ENCODE peak calls at places on chromosomes 13 and 19, in ten cellular contexts. T is GM12878; Y is stimulated activated CD4-positive, alpha-beta T cell treated with anti-CD3 and anti-CD28 coated beads, Interleukin-4, amount 100 ng/mL, for 4 hours; X is fibroblast of mammary gland; E is amniotic stem cell; R is activated T-helper 1 cell treated with Interleukin-2 at 50 U/mL for 16 hours; I is GF-D8; F is aorta; O is stimulated activated CD8-positive, alpha-beta memory T cell treated with anti-CD3 and anti-CD28 coated beads, Interleukin-4, amount 100 ng/mL, for 4 hours; J is HEK293T. H is an unnamed sample.

GRCh38 chr19:17292301-17293074 is 10.7 kb downstream of the ABHD8 start:
- DNase-seq in X (peak; percentile 91), J (peak; percentile 94), Y (peak; percentile 75), T (peak; percentile 46), E (peak; percentile 53), O (no peak), F (peak; percentile 90), R (peak; percentile 63), I (peak; percentile 49), H (peak; percentile 77)

GRCh38 chr19:3266792-3267469 is 42.5 kb downstream of the CELF5 start:
- DNase-seq in F (no peak), O (no peak), T (no peak), J (peak; percentile 33), Y (no peak), X (no peak), I (no peak), R (no peak), E (no peak), H (no peak)

GRCh38 chr13:112141643-112142400 is 74.9 kb downstream of the SOX1 start:
- DNase-seq in X (no peak), R (no peak), E (no peak), O (no peak), I (no peak), Y (no peak), J (no peak), T (no peak), F (no peak), H (no peak)

GRCh38 chr19:38452430-38453366 is 19.2 kb downstream of the RYR1 start:
- DNase-seq in E (no peak), F (no peak), I (no peak), T (no peak), O (no peak), X (no peak), Y (no peak), J (peak; percentile 96), R (no peak), H (no peak)

GRCh38 chr13:48318714-48319457 is 15.3 kb downstream of the RB1 start:
- DNase-seq in E (no peak), R (no peak), J (no peak), I (no peak), F (no peak), Y (no peak), O (no peak), T (no peak), X (peak; percentile 17), H (peak; percentile 60)

GRCh38 chr13:53605306-53605705 is 576.7 kb downstream of the OLFM4 start:
- DNase-seq in Y (no peak), R (no peak), T (no peak), F (no peak), X (no peak), E (no peak), I (no peak), J (no peak), O (no peak), H (no peak)

GRCh38 chr19:4557971-4558941 is 1.2 kb downstream of the SEMA6B start:
- DNase-seq in J (peak; percentile 66), E (no peak), X (no peak), F (no peak), Y (no peak), T (no peak), R (no peak), I (no peak), O (no peak), H (no peak)

GRCh38 chr19:29573486-29573885 is 32.6 kb upstream of the POP4 start:
- DNase-seq in J (no peak), Y (no peak), F (no peak), O (no peak), I (no peak), E (no peak), R (no peak), T (no peak), X (no peak), H (no peak)

GRCh38 chr13:25489238-25489637 is 117.5 kb downstream of the ATP8A2 start:
- DNase-seq in I (no peak), O (no peak), Y (no peak), X (no peak), F (no peak), R (no peak), T (no peak), E (no peak), J (no peak), H (no peak)

GRCh38 chr13:38202730-38203129 is 146.9 kb upstream of the UFM1 start:
- DNase-seq in Y (no peak), R (no peak), T (no peak), J (no peak), F (no peak), X (peak; percentile 74), E (no peak), O (no peak), I (no peak), H (no peak)

GRCh38 chr19:45753548-45753947 is 15.5 kb downstream of the SIX5 start:
- DNase-seq in T (no peak), I (no peak), J (no peak), R (no peak), Y (no peak), X (no peak), O (no peak), E (no peak), F (no peak), H (no peak)

GRCh38 chr19:7849631-7850428 is 19.8 kb downstream of the EVI5L start:
- DNase-seq in O (no peak), E (no peak), F (peak; percentile 67), Y (no peak), X (no peak), J (no peak), I (no peak), T (no peak), R (no peak), H (no peak)

GRCh38 chr19:15471639-15472101 is 7.3 kb upstream of the RASAL3 start:
- DNase-seq in X (no peak), T (no peak), I (no peak), O (no peak), J (no peak), Y (no peak), E (no peak), R (no peak), F (peak; percentile 62), H (no peak)

GRCh38 chr19:29526730-29527499 is 1.1 kb downstream of the VSTM2B start:
- DNase-seq in I (no peak), F (peak; percentile 73), R (no peak), X (no peak), O (no peak), E (no peak), Y (no peak), T (no peak), J (no peak), H (no peak)

GRCh38 chr13:93345061-93345460 is 118.5 kb downstream of the GPC6 start:
- DNase-seq in Y (no peak), J (no peak), T (no peak), E (no peak), R (no peak), X (no peak), O (no peak), I (no peak), F (no peak), H (no peak)

GRCh38 chr19:29014857-29015436 is 198.0 kb downstream of the UQCRFS1 start:
- DNase-seq in F (peak; percentile 56), X (no peak), I (no peak), R (no peak), T (no peak), O (no peak), J (no peak), Y (no peak), E (no peak), H (no peak)

GRCh38 chr13:94248454-94249233 is 230.8 kb downstream of the DCT start:
- DNase-seq in I (no peak), Y (no peak), J (no peak), T (no peak), E (no peak), X (peak; percentile 48), F (no peak), R (no peak), O (no peak), H (no peak)

GRCh38 chr13:80903911-80904310 is 563.0 kb upstream of the SPRY2 start:
- DNase-seq in I (no peak), X (peak; percentile 12), E (no peak), F (no peak), T (no peak), O (no peak), R (no peak), Y (no peak), J (no peak), H (no peak)

GRCh38 chr19:1989513-1990229 is 25.8 kb downstream of the BTBD2 start:
- DNase-seq in R (no peak), Y (no peak), J (no peak), O (no peak), E (no peak), F (no peak), X (no peak), I (no peak), T (no peak), H (no peak)

GRCh38 chr13:33937373-33938087 is 119.6 kb downstream of the RFC3 start:
- DNase-seq in T (no peak), F (no peak), X (no peak), Y (no peak), E (no peak), O (no peak), J (no peak), I (no peak), R (no peak), H (no peak)

GRCh38 chr19:50962245-50962644 is 7.1 kb downstream of the KLK6 start:
- DNase-seq in E (no peak), F (no peak), R (no peak), T (no peak), X (no peak), O (no peak), J (no peak), Y (no peak), I (no peak), H (no peak)

GRCh38 chr13:30052127-30052526 is 201.7 kb upstream of the UBL3 start:
- DNase-seq in J (no peak), T (no peak), E (no peak), R (no peak), X (no peak), O (no peak), I (peak; percentile 79), F (no peak), Y (no peak), H (no peak)

GRCh38 chr19:10230155-10230903 is 802 bp downstream of the S1PR2 start:
- DNase-seq in R (peak; percentile 39), J (no peak), O (peak; percentile 47), F (peak; percentile 87), Y (peak; percentile 89), X (no peak), E (no peak), T (no peak), I (no peak), H (peak; percentile 65)

GRCh38 chr19:16893686-16893990 is 4.8 kb downstream of the F2RL3 start:
- DNase-seq in J (no peak), R (no peak), O (no peak), T (no peak), Y (no peak), E (no peak), F (no peak), X (no peak), I (no peak), H (no peak)

GRCh38 chr13:114015608-114016295 is 41.9 kb upstream of the C13orf46 start:
- DNase-seq in I (no peak), E (no peak), J (no peak), F (peak; percentile 76), Y (no peak), R (no peak), T (no peak), O (no peak), X (peak; percentile 66), H (no peak)

GRCh38 chr19:33622809-33623511 is 1.2 kb downstream of the CHST8 start:
- DNase-seq in E (no peak), O (no peak), J (peak; percentile 32), T (no peak), F (peak; percentile 71), Y (no peak), X (no peak), I (no peak), R (no peak), H (no peak)

GRCh38 chr19:18093439-18094161 is 4.0 kb upstream of the MAST3 start:
- DNase-seq in Y (no peak), I (no peak), X (peak; percentile 60), T (no peak), O (no peak), R (no peak), E (no peak), F (no peak), J (peak; percentile 56), H (no peak)

GRCh38 chr13:28494861-28495585 is at the start of gene FLT1:
- DNase-seq in I (no peak), J (peak; percentile 38), O (no peak), T (no peak), Y (peak; percentile 55), E (peak; percentile 44), X (no peak), R (no peak), F (peak; percentile 83), H (peak; percentile 67)